ENCODE peak calls at places on chromosome 5, in seven cellular contexts. One of them, this sample, is unnamed.
A peak's percentile ranks its signal among the peaks of the same experiment; 100 is the strongest.

GRCh38 chr5:18003312-18003711 is 369.1 kb downstream of the TAF11L14 start:
- DNase-seq in choroid plexus epithelial cell: no peak
- DNase-seq in astrocyte: no peak
- DNase-seq in AG09309: no peak
- DNase-seq in BJ: no peak
- DNase-seq in heart left ventricle: no peak
- DNase-seq in A549: no peak
- DNase-seq in this sample: no peak

GRCh38 chr5:81006955-81007636 is 46.9 kb downstream of the RASGRF2 start:
- DNase-seq in choroid plexus epithelial cell: no peak
- DNase-seq in astrocyte: no peak
- DNase-seq in AG09309: no peak
- DNase-seq in BJ: no peak
- DNase-seq in heart left ventricle: no peak
- DNase-seq in A549: no peak
- DNase-seq in this sample: no peak

GRCh38 chr5:112420111-112420864 is 1.2 kb upstream of the EPB41L4A start:
- DNase-seq in choroid plexus epithelial cell: peak; percentile 52
- DNase-seq in astrocyte: peak; percentile 18
- DNase-seq in AG09309: no peak
- DNase-seq in BJ: no peak
- DNase-seq in heart left ventricle: peak; percentile 92
- DNase-seq in A549: peak; percentile 86
- DNase-seq in this sample: peak; percentile 34

GRCh38 chr5:12316812-12317211 is 412.6 kb upstream of the CTNND2 start:
- DNase-seq in choroid plexus epithelial cell: no peak
- DNase-seq in astrocyte: no peak
- DNase-seq in AG09309: no peak
- DNase-seq in BJ: no peak
- DNase-seq in heart left ventricle: no peak
- DNase-seq in A549: no peak
- DNase-seq in this sample: no peak

GRCh38 chr5:57032151-57032551 is 80.2 kb upstream of the MIER3 start:
- DNase-seq in choroid plexus epithelial cell: no peak
- DNase-seq in astrocyte: no peak
- DNase-seq in AG09309: no peak
- DNase-seq in BJ: no peak
- DNase-seq in heart left ventricle: no peak
- DNase-seq in A549: peak; percentile 60
- DNase-seq in this sample: no peak

GRCh38 chr5:5271606-5272321 is 131.6 kb downstream of the ADAMTS16 start:
- DNase-seq in choroid plexus epithelial cell: peak; percentile 53
- DNase-seq in astrocyte: peak; percentile 89
- DNase-seq in AG09309: no peak
- DNase-seq in BJ: no peak
- DNase-seq in heart left ventricle: no peak
- DNase-seq in A549: no peak
- DNase-seq in this sample: no peak

GRCh38 chr5:60323596-60323995 is 376.4 kb downstream of the DEPDC1B start:
- DNase-seq in choroid plexus epithelial cell: no peak
- DNase-seq in astrocyte: no peak
- DNase-seq in AG09309: no peak
- DNase-seq in BJ: no peak
- DNase-seq in heart left ventricle: no peak
- DNase-seq in A549: no peak
- DNase-seq in this sample: no peak

GRCh38 chr5:122713026-122713425 is 61.9 kb upstream of the SNX2 start:
- DNase-seq in choroid plexus epithelial cell: no peak
- DNase-seq in astrocyte: no peak
- DNase-seq in AG09309: no peak
- DNase-seq in BJ: no peak
- DNase-seq in heart left ventricle: no peak
- DNase-seq in A549: no peak
- DNase-seq in this sample: no peak

GRCh38 chr5:148697177-148697820 is 43.0 kb upstream of the HTR4 start:
- DNase-seq in choroid plexus epithelial cell: peak; percentile 6
- DNase-seq in astrocyte: peak; percentile 10
- DNase-seq in AG09309: peak; percentile 61
- DNase-seq in BJ: peak; percentile 7
- DNase-seq in heart left ventricle: no peak
- DNase-seq in A549: no peak
- DNase-seq in this sample: peak; percentile 82

GRCh38 chr5:173232499-173233346 is 2.3 kb downstream of the NKX2-5 start:
- DNase-seq in choroid plexus epithelial cell: no peak
- DNase-seq in astrocyte: no peak
- DNase-seq in AG09309: no peak
- DNase-seq in BJ: no peak
- DNase-seq in heart left ventricle: no peak
- DNase-seq in A549: no peak
- DNase-seq in this sample: no peak

GRCh38 chr5:53962306-53962705 is 348.1 kb downstream of the ARL15 start:
- DNase-seq in choroid plexus epithelial cell: no peak
- DNase-seq in astrocyte: no peak
- DNase-seq in AG09309: no peak
- DNase-seq in BJ: no peak
- DNase-seq in heart left ventricle: no peak
- DNase-seq in A549: no peak
- DNase-seq in this sample: no peak

GRCh38 chr5:3658929-3659328 is 63.3 kb downstream of the IRX1 start:
- DNase-seq in choroid plexus epithelial cell: no peak
- DNase-seq in astrocyte: no peak
- DNase-seq in AG09309: no peak
- DNase-seq in BJ: no peak
- DNase-seq in heart left ventricle: no peak
- DNase-seq in A549: no peak
- DNase-seq in this sample: no peak

GRCh38 chr5:125093776-125094175 is 347.3 kb upstream of the ZNF608 start:
- DNase-seq in choroid plexus epithelial cell: peak; percentile 73
- DNase-seq in astrocyte: peak; percentile 90
- DNase-seq in AG09309: peak; percentile 41
- DNase-seq in BJ: peak; percentile 44
- DNase-seq in heart left ventricle: no peak
- DNase-seq in A549: peak; percentile 2
- DNase-seq in this sample: peak; percentile 87

GRCh38 chr5:38467353-38468040 is 88.9 kb downstream of the LIFR start:
- DNase-seq in choroid plexus epithelial cell: peak; percentile 87
- DNase-seq in astrocyte: peak; percentile 43
- DNase-seq in AG09309: no peak
- DNase-seq in BJ: no peak
- DNase-seq in heart left ventricle: peak; percentile 77
- DNase-seq in A549: no peak
- DNase-seq in this sample: peak; percentile 67

DNA sequence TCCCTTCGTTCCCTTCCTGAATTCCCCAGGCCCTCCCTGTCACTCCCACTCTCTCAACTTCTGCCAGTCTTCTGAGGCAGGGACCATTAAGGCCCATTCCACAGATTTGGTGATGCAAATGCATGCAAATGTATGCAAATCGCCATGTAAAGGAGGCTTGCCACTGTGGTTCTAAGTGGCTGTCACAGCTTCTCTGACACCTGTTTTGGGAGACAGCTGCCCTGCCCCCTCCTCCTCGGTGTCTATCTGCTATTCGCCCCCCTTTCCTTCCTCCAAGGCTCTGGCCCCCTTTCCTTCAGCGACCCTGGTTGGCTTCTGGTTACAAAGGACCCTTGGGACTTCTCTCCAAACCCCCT is 10.5 kb upstream of the ARAP3 start:
- DNase-seq in choroid plexus epithelial cell: no peak
- DNase-seq in astrocyte: no peak
- DNase-seq in AG09309: no peak
- DNase-seq in BJ: no peak
- DNase-seq in heart left ventricle: no peak
- DNase-seq in A549: no peak
- DNase-seq in this sample: no peak
- H3K4me3 ChIP-seq in choroid plexus epithelial cell: peak overlapping the region; percentile 52
- H3K4me3 ChIP-seq in astrocyte: peak overlapping the region; percentile 52
- H3K4me3 ChIP-seq in AG09309: peak overlapping the region; percentile 41
- H3K4me3 ChIP-seq in BJ: peak overlapping the region; percentile 37
- H3K4me3 ChIP-seq in heart left ventricle: peak overlapping the region; percentile 38
- H3K4me3 ChIP-seq in A549: peak overlapping the region; percentile 38
- H3K4me3 ChIP-seq in this sample: peak overlapping the region; percentile 60

GRCh38 chr5:1770443-1770802 is 29.2 kb downstream of the MRPL36 start:
- DNase-seq in choroid plexus epithelial cell: no peak
- DNase-seq in astrocyte: no peak
- DNase-seq in AG09309: no peak
- DNase-seq in BJ: no peak
- DNase-seq in heart left ventricle: no peak
- DNase-seq in A549: no peak
- DNase-seq in this sample: no peak

GRCh38 chr5:1771149-1772065 is 28.2 kb downstream of the MRPL36 start:
- DNase-seq in choroid plexus epithelial cell: no peak
- DNase-seq in astrocyte: no peak
- DNase-seq in AG09309: no peak
- DNase-seq in BJ: no peak
- DNase-seq in heart left ventricle: no peak
- DNase-seq in A549: no peak
- DNase-seq in this sample: no peak

GRCh38 chr5:1769752-1770442 is 29.7 kb downstream of the MRPL36 start:
- DNase-seq in choroid plexus epithelial cell: no peak
- DNase-seq in astrocyte: no peak
- DNase-seq in AG09309: no peak
- DNase-seq in BJ: no peak
- DNase-seq in heart left ventricle: no peak
- DNase-seq in A549: no peak
- DNase-seq in this sample: no peak

GRCh38 chr5:1769017-1769640 is 30.5 kb downstream of the MRPL36 start:
- DNase-seq in choroid plexus epithelial cell: no peak
- DNase-seq in astrocyte: no peak
- DNase-seq in AG09309: no peak
- DNase-seq in BJ: no peak
- DNase-seq in heart left ventricle: no peak
- DNase-seq in A549: no peak
- DNase-seq in this sample: no peak

GRCh38 chr5:1772634-1773033 is 27.0 kb downstream of the MRPL36 start:
- DNase-seq in choroid plexus epithelial cell: peak; percentile 82
- DNase-seq in astrocyte: peak; percentile 30
- DNase-seq in AG09309: no peak
- DNase-seq in BJ: no peak
- DNase-seq in heart left ventricle: no peak
- DNase-seq in A549: peak; percentile 47
- DNase-seq in this sample: peak; percentile 62
- TF ChIP-seq CTCF in choroid plexus epithelial cell: peak; percentile 84
- TF ChIP-seq CTCF in astrocyte: peak; percentile 43
- TF ChIP-seq CTCF in AG09309: peak; percentile 72
- TF ChIP-seq CTCF in BJ: peak; percentile 63
- TF ChIP-seq CTCF in heart left ventricle: no peak
- TF ChIP-seq CTCF in A549: no peak
- TF ChIP-seq CTCF in this sample: peak; percentile 70

DNA sequence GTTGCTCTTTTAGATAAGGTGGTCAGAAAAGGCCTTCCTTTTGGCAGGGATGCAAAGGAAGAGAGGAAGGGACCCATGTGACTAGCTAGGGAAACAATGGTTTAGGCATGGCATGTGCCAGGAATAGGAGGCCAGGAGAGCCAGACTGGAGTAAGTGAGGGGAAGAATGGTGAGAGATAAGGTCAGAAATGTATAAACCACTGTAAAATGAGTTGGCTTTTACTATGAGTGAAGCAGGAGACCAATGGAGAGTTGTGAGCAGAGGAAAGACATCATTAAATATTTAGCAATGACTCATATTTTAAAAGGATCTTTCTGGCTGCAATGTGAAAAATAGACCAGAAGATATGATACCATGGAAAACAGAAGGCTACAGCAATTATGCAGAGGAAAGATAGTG is 50.9 kb downstream of the AP3B1 start:
- DNase-seq in choroid plexus epithelial cell: peak; percentile 67
- DNase-seq in astrocyte: peak; percentile 88
- DNase-seq in AG09309: peak; percentile 61
- DNase-seq in BJ: peak; percentile 50
- DNase-seq in heart left ventricle: no peak
- DNase-seq in A549: no peak
- DNase-seq in this sample: peak; percentile 88
- H3K4me3 ChIP-seq in choroid plexus epithelial cell: no peak overlapping the region
- H3K4me3 ChIP-seq in astrocyte: no peak overlapping the region
- H3K4me3 ChIP-seq in AG09309: no peak overlapping the region
- H3K4me3 ChIP-seq in BJ: no peak overlapping the region
- H3K4me3 ChIP-seq in heart left ventricle: no peak overlapping the region
- H3K4me3 ChIP-seq in A549: no peak overlapping the region
- H3K4me3 ChIP-seq in this sample: no peak overlapping the region

GRCh38 chr5:72270037-72270436 is 50.0 kb downstream of the MRPS27 start:
- DNase-seq in choroid plexus epithelial cell: no peak
- DNase-seq in astrocyte: no peak
- DNase-seq in AG09309: no peak
- DNase-seq in BJ: no peak
- DNase-seq in heart left ventricle: no peak
- DNase-seq in A549: no peak
- DNase-seq in this sample: no peak

GRCh38 chr5:72267685-72268084 is 52.4 kb downstream of the MRPS27 start:
- DNase-seq in choroid plexus epithelial cell: no peak
- DNase-seq in astrocyte: no peak
- DNase-seq in AG09309: no peak
- DNase-seq in BJ: no peak
- DNase-seq in heart left ventricle: no peak
- DNase-seq in A549: no peak
- DNase-seq in this sample: peak; percentile 62

GRCh38 chr5:72269411-72269780 is 50.6 kb downstream of the MRPS27 start:
- DNase-seq in choroid plexus epithelial cell: no peak
- DNase-seq in astrocyte: no peak
- DNase-seq in AG09309: no peak
- DNase-seq in BJ: no peak
- DNase-seq in heart left ventricle: no peak
- DNase-seq in A549: no peak
- DNase-seq in this sample: no peak

GRCh38 chr5:72268260-72268659 is 51.8 kb downstream of the MRPS27 start:
- DNase-seq in choroid plexus epithelial cell: no peak
- DNase-seq in astrocyte: no peak
- DNase-seq in AG09309: no peak
- DNase-seq in BJ: no peak
- DNase-seq in heart left ventricle: no peak
- DNase-seq in A549: no peak
- DNase-seq in this sample: no peak

GRCh38 chr5:72268753-72269410 is 51.2 kb downstream of the MRPS27 start:
- DNase-seq in choroid plexus epithelial cell: peak; percentile 70
- DNase-seq in astrocyte: no peak
- DNase-seq in AG09309: no peak
- DNase-seq in BJ: no peak
- DNase-seq in heart left ventricle: no peak
- DNase-seq in A549: no peak
- DNase-seq in this sample: peak; percentile 54
- TF ChIP-seq CTCF in choroid plexus epithelial cell: peak; percentile 85
- TF ChIP-seq CTCF in astrocyte: peak; percentile 69
- TF ChIP-seq CTCF in AG09309: peak; percentile 69
- TF ChIP-seq CTCF in BJ: peak; percentile 67
- TF ChIP-seq CTCF in heart left ventricle: peak; percentile 64
- TF ChIP-seq CTCF in A549: peak; percentile 67
- TF ChIP-seq CTCF in this sample: peak; percentile 76

DNA sequence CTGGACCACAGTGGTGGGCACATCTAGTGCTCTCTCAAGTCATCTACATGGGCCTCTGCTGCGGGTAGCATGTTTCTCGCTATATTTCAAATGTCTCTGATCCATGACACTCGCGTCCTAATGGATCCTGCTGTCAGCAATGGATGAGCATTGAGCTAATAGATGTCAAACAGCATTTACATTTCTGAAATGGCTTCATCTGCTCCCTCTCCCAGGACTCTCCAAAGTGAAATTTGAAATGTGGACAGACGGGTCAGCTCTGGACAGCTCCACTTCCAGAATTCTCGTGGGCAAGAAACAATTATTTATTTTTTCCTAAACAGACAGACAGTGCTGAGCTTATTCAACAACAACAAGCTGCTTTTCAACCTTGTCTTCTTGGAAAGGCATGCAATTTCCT is 58.1 kb downstream of the FSTL4 start:
- DNase-seq in choroid plexus epithelial cell: no peak
- DNase-seq in astrocyte: no peak
- DNase-seq in AG09309: no peak
- DNase-seq in BJ: no peak
- DNase-seq in heart left ventricle: no peak
- DNase-seq in A549: no peak
- DNase-seq in this sample: no peak
- H3K4me3 ChIP-seq in choroid plexus epithelial cell: no peak overlapping the region
- H3K4me3 ChIP-seq in astrocyte: no peak overlapping the region
- H3K4me3 ChIP-seq in AG09309: no peak overlapping the region
- H3K4me3 ChIP-seq in BJ: no peak overlapping the region
- H3K4me3 ChIP-seq in heart left ventricle: no peak overlapping the region
- H3K4me3 ChIP-seq in A549: no peak overlapping the region
- H3K4me3 ChIP-seq in this sample: no peak overlapping the region

This sample was measured in fibroblast of the aortic adventitia.